ENCODE peak calls at places on chromosomes 12 and 14, in ten cellular contexts. J is ureter; P is IMR-90; D is naive thymus-derived CD4-positive, alpha-beta T cell; K is tibial nerve; G is LHCN-M2; V is iris pigment epithelial cell; S is nucleus accumbens; F is NCI-H2107; I is left cardiac atrium. Z is an unnamed sample.

GRCh38 chr14:99521176-99522024 is 40.2 kb downstream of the CCNK start:
- DNase-seq in J (no peak), P (no peak), D (no peak), K (no peak), G (no peak), V (no peak), S (no peak), F (no peak), I (no peak), Z (no peak)

GRCh38 chr14:63676615-63677014 is 34.9 kb upstream of the WDR89 start:
- DNase-seq in J (no peak), P (no peak), D (no peak), K (no peak), G (no peak), V (no peak), S (no peak), F (no peak), I (no peak), Z (no peak)

GRCh38 chr14:54713364-54713763 is 146.4 kb downstream of the SAMD4A start:
- DNase-seq in J (no peak), P (peak; percentile 65), D (no peak), K (no peak), G (no peak), V (no peak), S (no peak), F (no peak), I (no peak), Z (no peak)

GRCh38 chr14:104319489-104320241 is 181.3 kb downstream of the KIF26A start:
- DNase-seq in J (peak; percentile 37), P (no peak), D (no peak), K (no peak), G (no peak), V (no peak), S (no peak), F (no peak), I (no peak), Z (no peak)

GRCh38 chr14:24052656-24053547 is 1.1 kb downstream of the CARMIL3 start:
- DNase-seq in J (peak; percentile 40), P (no peak), D (no peak), K (no peak), G (no peak), V (no peak), S (no peak), F (no peak), I (no peak), Z (no peak)

GRCh38 chr12:42767998-42768397 is 178.5 kb upstream of the PRICKLE1 start:
- DNase-seq in J (no peak), P (no peak), D (no peak), K (no peak), G (no peak), V (no peak), S (no peak), F (no peak), I (no peak), Z (no peak)

GRCh38 chr14:36293824-36294223 is 26.6 kb downstream of the MBIP start:
- DNase-seq in J (no peak), P (peak; percentile 62), D (no peak), K (no peak), G (peak; percentile 17), V (peak; percentile 89), S (no peak), F (no peak), I (no peak), Z (no peak)

GRCh38 chr12:2593045-2593444 is 201.7 kb upstream of the FKBP4 start:
- DNase-seq in J (no peak), P (no peak), D (no peak), K (no peak), G (no peak), V (no peak), S (no peak), F (no peak), I (no peak), Z (no peak)

GRCh38 chr12:99444859-99445316 is 202.7 kb upstream of the GARIN6 start:
- DNase-seq in J (no peak), P (no peak), D (no peak), K (no peak), G (peak; percentile 7), V (no peak), S (no peak), F (no peak), I (no peak), Z (no peak)

GRCh38 chr12:54294152-54294913 is 6.5 kb downstream of the NFE2 start:
- DNase-seq in J (no peak), P (no peak), D (peak; percentile 22), K (peak; percentile 29), G (peak; percentile 38), V (peak; percentile 24), S (peak; percentile 49), F (no peak), I (peak; percentile 48), Z (no peak)

GRCh38 chr14:65650843-65651242 is 238.3 kb downstream of the FUT8 start:
- DNase-seq in J (no peak), P (no peak), D (no peak), K (no peak), G (no peak), V (no peak), S (no peak), F (no peak), I (no peak), Z (no peak)

GRCh38 chr12:59119676-59120075 is 199.4 kb upstream of the LRIG3 start:
- DNase-seq in J (no peak), P (peak; percentile 39), D (no peak), K (no peak), G (peak; percentile 35), V (peak; percentile 36), S (no peak), F (no peak), I (no peak), Z (no peak)

GRCh38 chr12:107330901-107331431 is 237.6 kb upstream of the CRY1 start:
- DNase-seq in J (no peak), P (no peak), D (no peak), K (no peak), G (no peak), V (peak; percentile 35), S (no peak), F (no peak), I (no peak), Z (no peak)

GRCh38 chr12:34395056-34396005 is 373.0 kb downstream of the ALG10 start:
- DNase-seq in J (peak; percentile 28), P (no peak), D (no peak), K (peak; percentile 4), G (no peak), V (no peak), S (no peak), F (no peak), I (peak; percentile 3), Z (no peak)

GRCh38 chr14:42407153-42407552 is 800.5 kb downstream of the LRFN5 start:
- DNase-seq in J (no peak), P (no peak), D (no peak), K (no peak), G (no peak), V (no peak), S (no peak), F (no peak), I (no peak), Z (no peak)

GRCh38 chr14:65043893-65044595 is 57.3 kb downstream of the FNTB start:
- DNase-seq in J (no peak), P (no peak), D (no peak), K (no peak), G (no peak), V (no peak), S (no peak), F (no peak), I (no peak), Z (no peak)

GRCh38 chr14:63287661-63288483 is 30.9 kb downstream of the GPHB5 start:
- DNase-seq in J (no peak), P (peak; percentile 62), D (no peak), K (no peak), G (no peak), V (no peak), S (no peak), F (no peak), I (no peak), Z (no peak)

GRCh38 chr14:63224196-63224595 is 20.0 kb downstream of the RHOJ start:
- DNase-seq in J (no peak), P (no peak), D (no peak), K (no peak), G (no peak), V (peak; percentile 50), S (no peak), F (no peak), I (no peak), Z (no peak)

GRCh38 chr12:22257100-22257499 is 77.4 kb downstream of the ST8SIA1 start:
- DNase-seq in J (no peak), P (no peak), D (no peak), K (no peak), G (no peak), V (no peak), S (no peak), F (no peak), I (no peak), Z (no peak)

GRCh38 chr14:88128811-88129210 is 123.9 kb downstream of the GPR65 start:
- DNase-seq in J (no peak), P (no peak), D (no peak), K (no peak), G (no peak), V (no peak), S (no peak), F (no peak), I (no peak), Z (no peak)

GRCh38 chr12:41277019-41277770 is 89.1 kb downstream of the PDZRN4 start:
- DNase-seq in J (no peak), P (peak; percentile 52), D (no peak), K (no peak), G (peak; percentile 22), V (peak; percentile 53), S (peak; percentile 1), F (peak; percentile 16), I (no peak), Z (no peak)

Z was measured in lower leg skin.